ENCODE peak calls at places on chromosome 20, in four cellular contexts. One of them, this sample, is unnamed.

GRCh38 chr20:17699931-17700351 is at the start of gene BANF2:
- DNase-seq in esophagus muscularis mucosa: no peak
- DNase-seq in GM10248: no peak
- DNase-seq in fibroblast of lung: no peak
- DNase-seq in this sample: no peak

GRCh38 chr20:6689339-6689973 is 78.0 kb upstream of the BMP2 start:
- DNase-seq in esophagus muscularis mucosa: peak
- DNase-seq in GM10248: no peak
- DNase-seq in fibroblast of lung: no peak
- DNase-seq in this sample: no peak

GRCh38 chr20:18288748-18289705 is 700 bp downstream of the ZNF133 start:
- DNase-seq in esophagus muscularis mucosa: no peak
- DNase-seq in GM10248: no peak
- DNase-seq in fibroblast of lung: peak
- DNase-seq in this sample: no peak

GRCh38 chr20:35237486-35237885 is 11.0 kb downstream of the MMP24 start:
- DNase-seq in esophagus muscularis mucosa: no peak
- DNase-seq in GM10248: no peak
- DNase-seq in fibroblast of lung: no peak
- DNase-seq in this sample: peak

GRCh38 chr20:3194617-3195280 is 9.7 kb downstream of the DDRGK1 start:
- DNase-seq in esophagus muscularis mucosa: no peak
- DNase-seq in GM10248: no peak
- DNase-seq in fibroblast of lung: no peak
- DNase-seq in this sample: no peak

GRCh38 chr20:62708591-62709536 is at the start of gene NTSR1:
- DNase-seq in esophagus muscularis mucosa: no peak
- DNase-seq in GM10248: no peak
- DNase-seq in fibroblast of lung: peak
- DNase-seq in this sample: peak

GRCh38 chr20:3407426-3408250 is at the start of gene DNAAF9:
- DNase-seq in esophagus muscularis mucosa: peak
- DNase-seq in GM10248: peak
- DNase-seq in fibroblast of lung: peak
- DNase-seq in this sample: peak

GRCh38 chr20:61864481-61864880 is 201.2 kb downstream of the TAF4 start:
- DNase-seq in esophagus muscularis mucosa: no peak
- DNase-seq in GM10248: no peak
- DNase-seq in fibroblast of lung: no peak
- DNase-seq in this sample: no peak

GRCh38 chr20:31607640-31608255 is 2.7 kb downstream of the ID1 start:
- DNase-seq in esophagus muscularis mucosa: no peak
- DNase-seq in GM10248: no peak
- DNase-seq in fibroblast of lung: peak
- DNase-seq in this sample: no peak

GRCh38 chr20:50615407-50615806 is 75.9 kb downstream of the RIPOR3 start:
- DNase-seq in esophagus muscularis mucosa: no peak
- DNase-seq in GM10248: no peak
- DNase-seq in fibroblast of lung: no peak
- DNase-seq in this sample: no peak

GRCh38 chr20:3586111-3586510 is 77.1 kb downstream of the GFRA4 start:
- DNase-seq in esophagus muscularis mucosa: no peak
- DNase-seq in GM10248: no peak
- DNase-seq in fibroblast of lung: no peak
- DNase-seq in this sample: no peak

GRCh38 chr20:46190796-46191540 is 72.9 kb downstream of the CD40 start:
- DNase-seq in esophagus muscularis mucosa: no peak
- DNase-seq in GM10248: no peak
- DNase-seq in fibroblast of lung: no peak
- DNase-seq in this sample: no peak

GRCh38 chr20:53889411-53890148 is 180.8 kb downstream of the BCAS1 start:
- DNase-seq in esophagus muscularis mucosa: no peak
- DNase-seq in GM10248: no peak
- DNase-seq in fibroblast of lung: no peak
- DNase-seq in this sample: no peak

GRCh38 chr20:23149623-23150279 is 63.6 kb upstream of the CD93 start:
- DNase-seq in esophagus muscularis mucosa: no peak
- DNase-seq in GM10248: no peak
- DNase-seq in fibroblast of lung: no peak
- DNase-seq in this sample: no peak

GRCh38 chr20:51412991-51413471 is 129.5 kb downstream of the NFATC2 start:
- DNase-seq in esophagus muscularis mucosa: no peak
- DNase-seq in GM10248: no peak
- DNase-seq in fibroblast of lung: no peak
- DNase-seq in this sample: no peak

GRCh38 chr20:16434087-16434664 is 139.1 kb downstream of the KIF16B start:
- DNase-seq in esophagus muscularis mucosa: peak
- DNase-seq in GM10248: peak
- DNase-seq in fibroblast of lung: no peak
- DNase-seq in this sample: peak

GRCh38 chr20:10288954-10289646 is 70.5 kb downstream of the SNAP25 start:
- DNase-seq in esophagus muscularis mucosa: no peak
- DNase-seq in GM10248: no peak
- DNase-seq in fibroblast of lung: peak
- DNase-seq in this sample: no peak

GRCh38 chr20:49916146-49917002 is 1.0 kb upstream of the SPATA2 start:
- DNase-seq in esophagus muscularis mucosa: no peak
- DNase-seq in GM10248: no peak
- DNase-seq in fibroblast of lung: peak
- DNase-seq in this sample: no peak

GRCh38 chr20:44199877-44200276 is 10.7 kb downstream of the OSER1 start:
- DNase-seq in esophagus muscularis mucosa: no peak
- DNase-seq in GM10248: no peak
- DNase-seq in fibroblast of lung: no peak
- DNase-seq in this sample: no peak

GRCh38 chr20:44198872-44199271 is 11.7 kb downstream of the OSER1 start:
- DNase-seq in esophagus muscularis mucosa: no peak
- DNase-seq in GM10248: no peak
- DNase-seq in fibroblast of lung: no peak
- DNase-seq in this sample: no peak

GRCh38 chr20:44193801-44194200 is 6.8 kb upstream of the JPH2 start:
- DNase-seq in esophagus muscularis mucosa: no peak
- DNase-seq in GM10248: no peak
- DNase-seq in fibroblast of lung: no peak
- DNase-seq in this sample: no peak

GRCh38 chr20:44195613-44196012 is 8.6 kb upstream of the JPH2 start:
- DNase-seq in esophagus muscularis mucosa: no peak
- DNase-seq in GM10248: no peak
- DNase-seq in fibroblast of lung: no peak
- DNase-seq in this sample: no peak

GRCh38 chr20:44196278-44196677 is 9.3 kb upstream of the JPH2 start:
- DNase-seq in esophagus muscularis mucosa: no peak
- DNase-seq in GM10248: no peak
- DNase-seq in fibroblast of lung: no peak
- DNase-seq in this sample: no peak
- TF ChIP-seq CTCF in esophagus muscularis mucosa: no peak
- TF ChIP-seq CTCF in GM10248: no peak
- TF ChIP-seq CTCF in fibroblast of lung: no peak
- TF ChIP-seq CTCF in this sample: no peak

GRCh38 chr20:40883097-40883496 is 145.5 kb upstream of the TOP1 start:
- DNase-seq in esophagus muscularis mucosa: no peak
- DNase-seq in GM10248: no peak
- DNase-seq in fibroblast of lung: no peak
- DNase-seq in this sample: no peak

GRCh38 chr20:40880716-40881104 is 147.9 kb upstream of the TOP1 start:
- DNase-seq in esophagus muscularis mucosa: no peak
- DNase-seq in GM10248: no peak
- DNase-seq in fibroblast of lung: no peak
- DNase-seq in this sample: no peak

GRCh38 chr20:40882173-40882572 is 146.4 kb upstream of the TOP1 start:
- DNase-seq in esophagus muscularis mucosa: no peak
- DNase-seq in GM10248: no peak
- DNase-seq in fibroblast of lung: no peak
- DNase-seq in this sample: no peak

DNA sequence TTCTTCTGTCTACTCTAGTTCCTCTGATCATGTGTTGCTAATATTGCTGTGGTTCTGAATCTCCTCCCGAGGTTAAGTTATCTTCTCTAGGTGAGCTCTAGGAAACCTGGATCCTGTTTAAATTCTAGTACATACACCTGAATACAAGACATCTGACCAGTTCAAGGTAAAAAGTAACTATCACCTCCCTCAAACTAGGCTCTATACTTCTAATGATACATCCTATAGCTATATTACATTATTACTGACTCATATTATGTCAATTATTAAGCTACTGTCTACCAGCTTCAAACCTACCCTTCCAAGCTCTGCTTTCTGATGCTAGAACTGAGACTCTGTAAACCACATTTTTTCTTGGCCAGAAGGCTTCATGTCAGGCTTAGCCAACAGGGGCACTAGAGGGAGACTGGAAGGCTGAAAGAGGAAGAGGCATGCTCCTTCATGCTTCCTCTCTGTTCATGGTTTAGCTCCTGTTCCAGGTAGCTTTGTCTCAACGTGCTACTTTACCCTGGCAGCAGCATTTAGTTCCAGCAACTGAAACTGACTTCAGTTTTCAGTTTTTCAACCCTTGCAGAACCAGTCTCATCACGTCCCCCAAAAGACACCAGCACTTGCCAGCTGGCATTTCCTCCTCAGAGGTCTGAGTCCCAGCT is 148.4 kb upstream of the TOP1 start:
- DNase-seq in esophagus muscularis mucosa: no peak
- DNase-seq in GM10248: no peak
- DNase-seq in fibroblast of lung: no peak
- DNase-seq in this sample: no peak
- TF ChIP-seq CTCF in esophagus muscularis mucosa: no peak
- TF ChIP-seq CTCF in GM10248: no peak
- TF ChIP-seq CTCF in fibroblast of lung: no peak
- TF ChIP-seq CTCF in this sample: peak

GRCh38 chr20:36666181-36666740 is 20.3 kb upstream of the SLA2 start:
- DNase-seq in esophagus muscularis mucosa: no peak
- DNase-seq in GM10248: no peak
- DNase-seq in fibroblast of lung: peak
- DNase-seq in this sample: no peak
- TF ChIP-seq CTCF in esophagus muscularis mucosa: no peak
- TF ChIP-seq CTCF in GM10248: peak
- TF ChIP-seq CTCF in fibroblast of lung: peak
- TF ChIP-seq CTCF in this sample: no peak

DNA sequence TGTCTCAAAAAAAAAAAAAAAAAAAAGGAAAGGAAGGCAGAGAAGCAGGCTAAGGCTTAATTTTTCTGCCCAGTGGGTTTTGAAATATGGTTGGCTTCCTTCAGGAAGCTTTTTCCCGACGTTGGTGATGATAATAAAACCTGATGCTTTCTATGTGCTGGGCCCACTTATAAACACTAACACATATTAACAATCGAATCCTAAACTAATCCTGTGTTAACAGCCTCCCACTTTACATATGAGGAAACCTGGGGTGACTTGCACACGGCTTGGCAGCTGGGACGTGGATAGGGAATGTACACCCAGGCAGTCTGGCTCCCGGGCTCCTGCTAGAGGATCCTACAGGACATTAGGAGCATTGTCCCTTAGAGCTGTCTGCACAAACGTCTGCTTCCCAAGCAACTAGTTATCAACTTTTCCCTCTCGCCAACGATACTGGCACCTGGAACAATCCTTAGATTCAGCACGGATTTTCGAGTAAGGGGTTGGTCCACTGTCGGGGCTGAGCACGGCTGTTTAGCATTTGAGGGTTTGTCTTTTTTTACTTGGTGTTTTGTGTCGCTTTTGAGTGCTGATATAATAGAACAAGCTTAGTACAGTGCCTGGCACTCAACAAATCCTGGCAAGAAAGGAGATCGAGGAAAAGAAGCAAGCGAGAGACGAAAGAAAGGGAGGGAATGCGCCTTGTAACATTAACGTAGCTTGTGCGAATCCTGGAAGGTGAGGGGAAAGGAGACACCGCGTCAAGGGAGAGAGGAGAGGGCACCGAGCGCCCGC is 622 bp upstream of the KIZ start:
- DNase-seq in esophagus muscularis mucosa: no peak
- DNase-seq in GM10248: no peak
- DNase-seq in fibroblast of lung: peak
- DNase-seq in this sample: no peak
- TF ChIP-seq CTCF in esophagus muscularis mucosa: peak
- TF ChIP-seq CTCF in GM10248: no peak
- TF ChIP-seq CTCF in fibroblast of lung: no peak
- TF ChIP-seq CTCF in this sample: no peak

GRCh38 chr20:24781061-24781980 is 167.7 kb upstream of the CST7 start:
- DNase-seq in esophagus muscularis mucosa: no peak
- DNase-seq in GM10248: no peak
- DNase-seq in fibroblast of lung: peak
- DNase-seq in this sample: peak
- TF ChIP-seq CTCF in esophagus muscularis mucosa: no peak
- TF ChIP-seq CTCF in GM10248: peak
- TF ChIP-seq CTCF in fibroblast of lung: peak
- TF ChIP-seq CTCF in this sample: peak

DNA sequence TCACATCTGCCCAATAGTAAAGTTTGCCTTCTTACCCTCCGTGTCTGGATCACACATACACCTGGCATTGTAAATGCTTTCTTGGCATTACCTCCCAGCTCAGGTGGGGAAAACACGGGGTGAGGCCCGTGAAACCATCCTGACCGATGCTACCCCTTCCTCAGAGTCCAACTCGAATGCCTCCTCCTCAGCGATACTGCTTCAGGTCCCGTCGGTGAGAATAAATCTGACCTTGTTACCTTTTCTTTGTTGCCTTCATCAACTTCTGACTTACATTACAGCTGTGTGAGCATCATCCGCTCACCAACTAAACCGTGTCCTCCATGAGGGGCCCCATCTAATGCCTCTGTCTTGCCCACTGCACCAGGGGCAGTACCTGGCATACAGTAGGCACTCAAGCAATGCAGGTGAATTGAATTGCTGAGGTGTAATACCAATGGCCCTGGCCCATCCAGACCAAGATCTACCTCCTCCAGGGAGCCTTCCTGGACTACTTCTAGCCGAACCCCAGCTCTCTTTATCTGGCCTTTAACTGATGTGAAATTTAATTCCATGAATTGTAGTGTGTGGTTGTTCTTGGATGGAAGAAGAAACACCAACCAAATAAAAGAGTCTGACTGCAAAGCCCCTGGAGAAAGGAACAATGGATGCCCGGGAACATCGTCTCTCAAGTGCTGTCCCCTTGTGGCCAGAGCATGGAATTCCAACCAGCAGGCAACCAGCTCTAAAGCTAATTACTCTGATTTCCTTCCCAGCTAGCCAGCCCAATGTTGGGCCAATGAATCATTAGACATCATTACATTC is 141.5 kb downstream of the ANKRD60 start:
- DNase-seq in esophagus muscularis mucosa: no peak
- DNase-seq in GM10248: peak
- DNase-seq in fibroblast of lung: peak
- DNase-seq in this sample: no peak
- TF ChIP-seq CTCF in esophagus muscularis mucosa: peak
- TF ChIP-seq CTCF in GM10248: peak
- TF ChIP-seq CTCF in fibroblast of lung: peak
- TF ChIP-seq CTCF in this sample: peak

DNA sequence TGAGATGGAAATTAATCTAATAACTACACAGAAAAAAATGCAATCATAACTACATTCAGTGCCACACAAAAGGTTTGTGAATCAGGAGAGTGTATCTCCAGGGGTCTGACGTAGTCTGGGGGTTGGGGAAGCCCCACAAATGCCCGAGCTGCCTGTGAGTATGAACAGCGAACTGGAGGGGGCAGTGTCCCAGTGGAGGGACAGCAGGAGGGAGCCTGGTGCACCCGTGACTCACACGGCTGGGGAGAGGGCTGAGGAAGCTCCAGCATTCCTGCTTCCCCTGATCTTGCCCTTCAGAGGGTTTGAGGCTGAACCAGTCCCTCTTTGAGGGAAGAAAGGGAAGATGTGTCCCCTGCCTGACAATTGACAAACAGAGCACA is 78.9 kb downstream of the CDH26 start:
- DNase-seq in esophagus muscularis mucosa: peak
- DNase-seq in GM10248: no peak
- DNase-seq in fibroblast of lung: peak
- DNase-seq in this sample: no peak
- TF ChIP-seq CTCF in esophagus muscularis mucosa: no peak
- TF ChIP-seq CTCF in GM10248: no peak
- TF ChIP-seq CTCF in fibroblast of lung: peak
- TF ChIP-seq CTCF in this sample: no peak

GRCh38 chr20:39829255-39829654 is 859.8 kb downstream of the MAFB start:
- DNase-seq in esophagus muscularis mucosa: no peak
- DNase-seq in GM10248: no peak
- DNase-seq in fibroblast of lung: peak
- DNase-seq in this sample: no peak
- TF ChIP-seq CTCF in esophagus muscularis mucosa: no peak
- TF ChIP-seq CTCF in GM10248: peak
- TF ChIP-seq CTCF in fibroblast of lung: peak
- TF ChIP-seq CTCF in this sample: no peak